ENCODE peak calls at places on chromosomes 7 and 10, in six cellular contexts. D is HCT116, S is GM23338, O is MM.1S, M is OCI-LY7, X is PC-3. U is an unnamed sample.

GRCh38 chr10:23151071-23151470 is 41.0 kb upstream of the PTF1A start:
- DNase-seq in D (no peak), S (no peak), O (no peak), M (no peak), X (no peak), U (no peak)

GRCh38 chr10:43217563-43218205 is 49.2 kb downstream of the RASGEF1A start:
- DNase-seq in D (no peak), S (no peak), O (no peak), M (no peak), X (no peak), U (no peak)

GRCh38 chr7:79078273-79078672 is 375.2 kb downstream of the MAGI2 start:
- DNase-seq in D (no peak), S (no peak), O (no peak), M (no peak), X (no peak), U (no peak)

GRCh38 chr10:43256531-43257209 is 10.2 kb downstream of the RASGEF1A start:
- DNase-seq in D (no peak), S (no peak), O (no peak), M (no peak), X (no peak), U (no peak)

GRCh38 chr7:21579341-21580072 is 36.7 kb downstream of the DNAH11 start:
- DNase-seq in D (no peak), S (no peak), O (no peak), M (no peak), X (no peak), U (no peak)

GRCh38 chr7:149773446-149774236 is at the start of gene ZNF467:
- DNase-seq in D (no peak), S (peak), O (no peak), M (no peak), X (peak), U (peak)

GRCh38 chr10:117946525-117947070 is 100.1 kb downstream of the RAB11FIP2 start:
- DNase-seq in D (peak), S (no peak), O (no peak), M (no peak), X (peak), U (no peak)

GRCh38 chr10:105585215-105585614 is 944.1 kb downstream of the SORCS3 start:
- DNase-seq in D (no peak), S (no peak), O (no peak), M (no peak), X (peak), U (no peak)

GRCh38 chr7:140214075-140214684 is 37.4 kb upstream of the KDM7A start:
- DNase-seq in D (no peak), S (no peak), O (peak), M (no peak), X (peak), U (no peak)

GRCh38 chr10:8054243-8054497 is 318 bp upstream of the GATA3 start:
- DNase-seq in D (no peak), S (no peak), O (no peak), M (no peak), X (peak), U (no peak)

GRCh38 chr10:85548038-85548437 is 818.6 kb downstream of the GRID1 start:
- DNase-seq in D (peak), S (peak), O (peak), M (peak), X (peak), U (peak)

GRCh38 chr7:101547916-101548599 is 81.0 kb downstream of the MYL10 start:
- DNase-seq in D (no peak), S (no peak), O (no peak), M (no peak), X (no peak), U (no peak)

GRCh38 chr7:33251261-33251660 is 121.9 kb downstream of the BBS9 start:
- DNase-seq in D (no peak), S (no peak), O (no peak), M (no peak), X (peak), U (no peak)

GRCh38 chr10:69495666-69496065 is 44.4 kb downstream of the TSPAN15 start:
- DNase-seq in D (no peak), S (no peak), O (no peak), M (no peak), X (no peak), U (no peak)

GRCh38 chr10:118277871-118278270 is 64.3 kb downstream of the FAM204A start:
- DNase-seq in D (no peak), S (no peak), O (no peak), M (peak), X (no peak), U (no peak)

GRCh38 chr7:158912406-158912805 is 56.0 kb downstream of the DYNC2I1 start:
- DNase-seq in D (no peak), S (no peak), O (no peak), M (no peak), X (no peak), U (no peak)

GRCh38 chr10:92969151-92969550 is 91.4 kb upstream of the CYP26C1 start:
- DNase-seq in D (no peak), S (no peak), O (no peak), M (no peak), X (no peak), U (no peak)

GRCh38 chr10:52318822-52319464 is 4.9 kb downstream of the DKK1 start:
- DNase-seq in D (peak), S (no peak), O (no peak), M (no peak), X (peak), U (no peak)

GRCh38 chr7:115995701-115996100 is 34.9 kb downstream of the TFEC start:
- DNase-seq in D (no peak), S (no peak), O (no peak), M (no peak), X (no peak), U (no peak)

GRCh38 chr7:33716581-33717477 is 188.5 kb upstream of the BMPER start:
- DNase-seq in D (peak), S (peak), O (peak), M (peak), X (peak), U (peak)

GRCh38 chr10:59499460-59499859 is 137.1 kb upstream of the FAM13C start:
- DNase-seq in D (no peak), S (peak), O (peak), M (no peak), X (no peak), U (no peak)

GRCh38 chr10:131896403-131896802 is 4.4 kb upstream of the PPP2R2D start:
- DNase-seq in D (no peak), S (no peak), O (no peak), M (no peak), X (no peak), U (no peak)

GRCh38 chr7:30750574-30751256 is 1.2 kb upstream of the INMT start:
- DNase-seq in D (no peak), S (no peak), O (no peak), M (no peak), X (no peak), U (no peak)

GRCh38 chr10:5040781-5041470 is 37.3 kb upstream of the AKR1C2 start:
- DNase-seq in D (no peak), S (no peak), O (no peak), M (no peak), X (peak), U (no peak)

GRCh38 chr7:101015626-101016025 is 4.3 kb upstream of the MUC17 start:
- DNase-seq in D (no peak), S (no peak), O (no peak), M (no peak), X (no peak), U (no peak)

GRCh38 chr7:50981743-50982142 is 199.0 kb upstream of the GRB10 start:
- DNase-seq in D (no peak), S (peak), O (no peak), M (no peak), X (no peak), U (no peak)

GRCh38 chr7:72017756-72018155 is 394.4 kb downstream of the CALN1 start:
- DNase-seq in D (no peak), S (no peak), O (no peak), M (no peak), X (no peak), U (no peak)

GRCh38 chr7:78939669-78940068 is 513.8 kb downstream of the MAGI2 start:
- DNase-seq in D (no peak), S (no peak), O (no peak), M (no peak), X (no peak), U (no peak)

GRCh38 chr10:3803884-3804741 is 19.1 kb upstream of the KLF6 start:
- DNase-seq in D (no peak), S (no peak), O (no peak), M (peak), X (no peak), U (no peak)

GRCh38 chr10:78656815-78657621 is 411.7 kb upstream of the ZMIZ1 start:
- DNase-seq in D (no peak), S (peak), O (no peak), M (no peak), X (no peak), U (peak)

GRCh38 chr10:17025444-17026295 is 103.9 kb downstream of the CUBN start:
- DNase-seq in D (peak), S (no peak), O (no peak), M (no peak), X (peak), U (peak)

GRCh38 chr10:126722726-126723125 is 52.2 kb upstream of the C10orf90 start:
- DNase-seq in D (no peak), S (no peak), O (no peak), M (no peak), X (no peak), U (no peak)

GRCh38 chr7:82247814-82248433 is 195.7 kb downstream of the CACNA2D1 start:
- DNase-seq in D (peak), S (peak), O (peak), M (peak), X (peak), U (peak)

GRCh38 chr7:44150466-44150832 is 9.3 kb upstream of the MYL7 start:
- DNase-seq in D (no peak), S (no peak), O (peak), M (peak), X (no peak), U (no peak)

GRCh38 chr7:3254718-3255117 is 46.3 kb upstream of the SDK1 start:
- DNase-seq in D (no peak), S (no peak), O (no peak), M (no peak), X (no peak), U (no peak)

GRCh38 chr7:3265388-3265787 is 35.7 kb upstream of the SDK1 start:
- DNase-seq in D (no peak), S (no peak), O (no peak), M (no peak), X (no peak), U (no peak)

GRCh38 chr7:3264693-3265339 is 36.2 kb upstream of the SDK1 start:
- DNase-seq in D (no peak), S (no peak), O (no peak), M (no peak), X (no peak), U (peak)

GRCh38 chr7:3259711-3260424 is 41.2 kb upstream of the SDK1 start:
- DNase-seq in D (no peak), S (no peak), O (no peak), M (no peak), X (no peak), U (no peak)

DNA sequence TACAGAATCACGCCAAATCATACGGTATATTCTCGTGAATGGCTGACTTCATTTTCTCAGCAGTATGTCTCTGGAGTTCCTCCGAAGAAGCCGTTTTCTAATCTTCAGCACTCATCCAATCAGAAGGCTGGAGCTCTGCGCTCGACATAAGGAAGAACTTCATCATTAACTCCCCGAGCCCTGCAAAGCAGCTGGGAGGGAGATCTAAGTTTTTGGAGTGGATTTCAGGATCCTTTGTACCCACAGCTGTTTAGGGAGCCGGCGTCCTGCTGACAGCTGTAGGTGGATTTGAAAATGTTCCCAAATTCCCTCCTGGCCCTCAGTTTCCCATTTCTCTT is 40.7 kb upstream of the SDK1 start:
- DNase-seq in D (no peak), S (no peak), O (no peak), M (no peak), X (no peak), U (no peak)
- H3K4me3 ChIP-seq in D (no peak), S (no peak), O (peak), M (no peak), X (no peak), U (no peak)

GRCh38 chr10:97320480-97321031 is 1.5 kb downstream of the FRAT1 start:
- DNase-seq in D (no peak), S (peak), O (no peak), M (no peak), X (no peak), U (no peak)
- TF ChIP-seq EZH2phosphoT487 in D (no peak), S (no peak), O (no peak), M (no peak), X (no peak), U (peak)

GRCh38 chr10:89535185-89536012 is at the start of gene SLC16A12:
- DNase-seq in D (no peak), S (peak), O (no peak), M (no peak), X (no peak), U (peak)
- H3K4me3 ChIP-seq in D (no peak), S (peak), O (no peak), M (no peak), X (no peak), U (peak)

GRCh38 chr10:33233635-33234034 is 100.8 kb downstream of the NRP1 start:
- DNase-seq in D (no peak), S (no peak), O (no peak), M (no peak), X (no peak), U (no peak)

GRCh38 chr10:33235271-33235884 is 99.1 kb downstream of the NRP1 start:
- DNase-seq in D (no peak), S (no peak), O (no peak), M (no peak), X (no peak), U (no peak)

GRCh38 chr10:33235951-33236350 is 98.5 kb downstream of the NRP1 start:
- DNase-seq in D (no peak), S (no peak), O (no peak), M (no peak), X (no peak), U (no peak)

GRCh38 chr10:33233191-33233590 is 101.3 kb downstream of the NRP1 start:
- DNase-seq in D (no peak), S (no peak), O (no peak), M (no peak), X (no peak), U (no peak)

DNA sequence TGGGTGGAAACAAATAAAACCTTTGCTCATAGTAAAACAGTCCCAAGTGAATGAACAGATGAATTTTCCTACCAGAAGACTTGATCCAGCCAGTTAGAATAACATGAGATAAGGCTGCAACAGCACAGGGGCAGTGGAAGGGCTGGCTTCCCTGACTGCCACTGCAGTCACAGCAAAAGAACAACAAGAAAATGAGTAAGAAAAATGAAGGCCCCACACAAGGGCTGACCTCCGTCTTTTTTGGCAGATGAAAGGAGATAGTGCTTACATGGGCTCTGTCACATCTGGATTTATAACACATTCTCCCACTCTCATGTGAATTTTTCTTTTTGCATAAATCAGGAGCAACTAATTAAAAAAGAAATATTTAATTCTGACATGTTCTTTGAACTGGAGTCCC is 99.7 kb downstream of the NRP1 start:
- DNase-seq in D (no peak), S (no peak), O (no peak), M (no peak), X (no peak), U (no peak)
- TF ChIP-seq EZH2phosphoT487 in D (no peak), S (no peak), O (no peak), M (no peak), X (no peak), U (no peak)

DNA sequence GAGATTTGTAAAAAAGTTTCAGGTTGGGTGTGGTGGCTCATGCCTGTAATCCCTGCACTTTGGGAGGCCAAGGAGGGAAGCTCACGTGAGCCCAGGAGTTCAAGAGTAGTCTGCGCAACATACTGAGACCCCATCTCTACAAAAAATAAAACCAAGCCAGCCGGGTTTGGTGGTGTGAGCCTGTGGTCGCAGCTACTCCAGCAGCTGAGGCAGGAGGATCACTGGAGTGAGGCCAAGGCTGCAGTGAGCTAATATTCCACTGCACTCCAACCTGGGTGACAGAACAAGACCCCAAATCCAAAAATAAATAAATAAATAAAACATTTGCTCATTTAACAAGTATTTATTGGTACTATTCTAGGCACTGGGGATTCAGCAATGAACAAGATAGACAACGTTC is 1.5 kb upstream of the CHCHD1 start:
- DNase-seq in D (no peak), S (no peak), O (no peak), M (no peak), X (no peak), U (no peak)
- H3K4me3 ChIP-seq in D (peak), S (peak), O (no peak), M (peak), X (peak), U (no peak)

DNA sequence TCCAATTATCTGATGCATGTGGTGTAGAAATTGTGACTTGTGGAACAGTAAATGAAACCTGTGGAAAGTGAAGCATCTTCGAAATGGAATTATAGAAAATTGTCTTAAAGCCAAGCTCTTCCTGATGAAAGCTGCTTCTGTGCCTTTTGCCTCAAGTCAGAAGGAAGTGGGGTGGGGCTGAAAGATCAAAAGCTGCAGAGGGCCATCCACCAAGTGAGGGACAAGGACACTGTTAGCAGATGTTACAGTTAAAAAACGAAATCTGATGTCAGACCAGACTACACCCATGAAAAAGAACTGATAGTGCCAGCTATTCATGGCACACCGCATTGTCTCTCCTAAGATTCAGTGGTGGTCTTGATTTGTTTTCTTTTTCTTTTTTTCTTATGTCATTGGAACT is 23.8 kb upstream of the WASL start:
- DNase-seq in D (no peak), S (no peak), O (no peak), M (no peak), X (no peak), U (no peak)
- TF ChIP-seq EZH2phosphoT487 in D (no peak), S (no peak), O (no peak), M (no peak), X (no peak), U (no peak)

GRCh38 chr7:1922071-1922869 is 252.2 kb downstream of the ELFN1 start:
- DNase-seq in D (no peak), S (no peak), O (no peak), M (no peak), X (peak), U (no peak)
- H3K4me3 ChIP-seq in D (no peak), S (no peak), O (no peak), M (no peak), X (peak), U (no peak)

GRCh38 chr7:108329514-108329913 is 126.7 kb downstream of the NRCAM start:
- DNase-seq in D (no peak), S (peak), O (no peak), M (no peak), X (no peak), U (peak)

GRCh38 chr7:108340856-108341411 is 115.3 kb downstream of the NRCAM start:
- DNase-seq in D (no peak), S (no peak), O (no peak), M (no peak), X (peak), U (no peak)

GRCh38 chr7:108330237-108330636 is 126.0 kb downstream of the NRCAM start:
- DNase-seq in D (no peak), S (no peak), O (no peak), M (no peak), X (no peak), U (peak)

GRCh38 chr7:108331971-108332370 is 124.3 kb downstream of the NRCAM start:
- DNase-seq in D (no peak), S (no peak), O (no peak), M (no peak), X (no peak), U (no peak)

DNA sequence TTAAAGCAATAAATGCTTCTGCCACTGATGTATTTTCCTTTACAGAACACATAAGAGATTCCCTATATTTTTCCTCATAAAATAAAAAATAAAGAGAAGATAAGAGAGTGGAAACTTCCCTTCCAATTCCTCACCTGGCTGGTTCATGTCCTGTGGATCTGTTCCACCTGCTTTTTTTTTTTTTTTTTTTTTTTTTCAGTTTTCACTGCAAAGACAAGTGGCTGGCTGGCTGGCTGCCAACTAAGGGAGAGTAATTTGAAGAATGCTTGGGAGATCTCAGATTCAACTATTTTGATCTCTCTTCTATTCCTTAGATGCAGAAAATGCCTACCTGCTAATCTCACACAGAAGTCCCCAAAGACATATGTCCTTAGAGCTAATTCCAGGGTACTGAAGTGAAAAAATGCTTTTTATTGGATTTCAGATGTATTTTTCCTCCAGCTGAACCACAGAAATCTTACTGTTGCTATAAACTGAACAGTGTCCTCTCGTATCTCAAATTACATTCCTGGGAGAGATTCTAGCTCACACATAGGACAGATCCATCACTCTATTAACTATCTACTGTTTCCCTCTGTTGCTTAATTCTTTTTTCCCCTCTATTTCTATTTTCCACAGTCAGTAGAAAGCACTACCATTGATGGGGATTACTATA is 120.8 kb downstream of the NRCAM start:
- DNase-seq in D (no peak), S (peak), O (peak), M (no peak), X (no peak), U (no peak)
- TF ChIP-seq EZH2phosphoT487 in D (no peak), S (no peak), O (no peak), M (no peak), X (no peak), U (no peak)